ENCODE peak calls at places on chromosomes 5 and 9, in seven cellular contexts. C is Ammon's horn, G is body of pancreas, P is LNCaP clone FGC, L is cardiac muscle cell, V is A549, T is ureter. U is an unnamed sample.

GRCh38 chr9:8718121-8718725 is 918.6 kb upstream of the DMAC1 start:
- DNase-seq in C (no peak), G (no peak), P (no peak), L (peak), V (no peak), T (no peak), U (no peak)

GRCh38 chr5:33794550-33795300 is 97.1 kb downstream of the ADAMTS12 start:
- DNase-seq in C (no peak), G (no peak), P (no peak), L (peak), V (no peak), T (no peak), U (no peak)

GRCh38 chr9:95383198-95383673 is 65.7 kb upstream of the FANCC start:
- DNase-seq in C (no peak), G (no peak), P (peak), L (peak), V (peak), T (no peak), U (no peak)

GRCh38 chr5:76813982-76814562 is 4.8 kb upstream of the F2RL1 start:
- DNase-seq in C (no peak), G (no peak), P (no peak), L (no peak), V (peak), T (no peak), U (no peak)

GRCh38 chr9:87259543-87259942 is 238.1 kb upstream of the DAPK1 start:
- DNase-seq in C (no peak), G (no peak), P (no peak), L (no peak), V (no peak), T (no peak), U (no peak)

GRCh38 chr5:15803280-15803679 is 303.3 kb downstream of the FBXL7 start:
- DNase-seq in C (no peak), G (no peak), P (no peak), L (no peak), V (no peak), T (no peak), U (no peak)

GRCh38 chr5:151126199-151126645 is 31.4 kb downstream of the ANXA6 start:
- DNase-seq in C (peak), G (peak), P (peak), L (peak), V (peak), T (peak), U (no peak)

GRCh38 chr5:116502616-116503015 is 72.0 kb downstream of the SEMA6A start:
- DNase-seq in C (peak), G (no peak), P (no peak), L (peak), V (no peak), T (no peak), U (no peak)

GRCh38 chr5:168962323-168962722 is 338.6 kb downstream of the SLIT3 start:
- DNase-seq in C (no peak), G (no peak), P (no peak), L (no peak), V (no peak), T (no peak), U (no peak)

GRCh38 chr5:57082441-57083067 is 91.3 kb upstream of the GPBP1 start:
- DNase-seq in C (no peak), G (no peak), P (no peak), L (peak), V (no peak), T (no peak), U (no peak)

GRCh38 chr9:38274746-38275250 is 117.7 kb upstream of the ALDH1B1 start:
- DNase-seq in C (no peak), G (no peak), P (no peak), L (peak), V (no peak), T (no peak), U (no peak)

GRCh38 chr5:151068189-151068570 is 12.7 kb downstream of the TNIP1 start:
- DNase-seq in C (no peak), G (no peak), P (no peak), L (no peak), V (no peak), T (no peak), U (no peak)

GRCh38 chr5:150172147-150172546 is 5.6 kb downstream of the CDX1 start:
- DNase-seq in C (no peak), G (no peak), P (no peak), L (peak), V (no peak), T (no peak), U (no peak)

GRCh38 chr5:178644826-178645545 is 18.1 kb upstream of the CLK4 start:
- DNase-seq in C (peak), G (no peak), P (no peak), L (peak), V (no peak), T (no peak), U (no peak)

GRCh38 chr5:90097082-90097477 is 312.5 kb downstream of the CETN3 start:
- DNase-seq in C (no peak), G (no peak), P (no peak), L (no peak), V (no peak), T (no peak), U (no peak)

GRCh38 chr5:151115272-151115905 is 34.6 kb upstream of the TNIP1 start:
- DNase-seq in C (peak), G (peak), P (no peak), L (peak), V (peak), T (peak), U (no peak)

GRCh38 chr9:96232539-96233241 is 69.3 kb downstream of the HSD17B3 start:
- DNase-seq in C (peak), G (peak), P (no peak), L (peak), V (peak), T (peak), U (no peak)

GRCh38 chr5:139414601-139415121 is 10.8 kb upstream of the SPATA24 start:
- DNase-seq in C (peak), G (no peak), P (no peak), L (no peak), V (no peak), T (no peak), U (no peak)

GRCh38 chr5:39716532-39716971 is 291.8 kb upstream of the DAB2 start:
- DNase-seq in C (no peak), G (peak), P (peak), L (peak), V (peak), T (no peak), U (peak)

GRCh38 chr9:134494905-134495304 is 146.7 kb upstream of the COL5A1 start:
- DNase-seq in C (no peak), G (no peak), P (no peak), L (no peak), V (no peak), T (no peak), U (no peak)

GRCh38 chr9:69019808-69020207 is 5.9 kb upstream of the PRKACG start:
- DNase-seq in C (no peak), G (no peak), P (no peak), L (no peak), V (no peak), T (no peak), U (no peak)

GRCh38 chr5:98827161-98827560 is 53.7 kb downstream of the RGMB start:
- DNase-seq in C (peak), G (no peak), P (no peak), L (peak), V (peak), T (no peak), U (peak)

GRCh38 chr5:2852446-2852845 is 101.0 kb upstream of the IRX2 start:
- DNase-seq in C (no peak), G (no peak), P (no peak), L (no peak), V (no peak), T (no peak), U (no peak)

GRCh38 chr5:102798103-102798502 is 43.0 kb downstream of the PAM start:
- DNase-seq in C (no peak), G (no peak), P (no peak), L (no peak), V (no peak), T (no peak), U (no peak)